ENCODE peak calls at places on chromosomes 2 and 18, in eight cellular contexts. Y is lung, M is body of pancreas, K is cardiac muscle cell, C is transverse colon, R is A549, X is stomach, L is endodermal cell. Q is an unnamed sample. For H3K4me1, the result is how much of the 10 kb centered on the place peaks cover.

GRCh38 chr2:76469066-76469465 is 758.4 kb upstream of the GCFC2 start:
- DNase-seq in R (no peak), C (no peak), M (no peak), L (no peak), K (no peak), Y (no peak), X (no peak), Q (no peak)

GRCh38 chr2:109516445-109517117 is 97.2 kb downstream of the SEPTIN10 start:
- DNase-seq in Y (no peak), X (peak), M (peak), R (peak), K (peak), C (peak), L (peak), Q (no peak)

GRCh38 chr2:29322011-29322410 is 206.8 kb downstream of the CLIP4 start:
- DNase-seq in K (peak), X (no peak), R (no peak), M (no peak), Y (no peak), C (no peak), L (no peak), Q (no peak)

GRCh38 chr2:54454922-54455583 is 1.1 kb upstream of the SPTBN1 start:
- DNase-seq in Y (no peak), R (no peak), X (no peak), C (no peak), L (no peak), M (peak), K (no peak), Q (no peak)

GRCh38 chr2:148948865-148949264 is 73.8 kb downstream of the KIF5C start:
- DNase-seq in C (no peak), R (no peak), Y (no peak), M (no peak), L (no peak), X (no peak), K (no peak), Q (no peak)

GRCh38 chr2:163467206-163467605 is 268.6 kb downstream of the FIGN start:
- DNase-seq in K (no peak), R (no peak), M (no peak), C (no peak), L (no peak), Y (no peak), X (no peak), Q (no peak)

GRCh38 chr2:126914811-126915500 is 16.3 kb downstream of the TEX51 start:
- DNase-seq in M (no peak), X (no peak), K (no peak), Y (no peak), C (no peak), R (no peak), L (peak), Q (no peak)

GRCh38 chr2:31937741-31938140 is 73.1 kb downstream of the MEMO1 start:
- DNase-seq in R (no peak), K (no peak), X (no peak), M (no peak), C (no peak), L (no peak), Y (no peak), Q (no peak)

GRCh38 chr2:18924905-18925691 is 335.7 kb upstream of the NT5C1B start:
- DNase-seq in C (no peak), M (no peak), L (no peak), K (peak), Y (no peak), R (no peak), X (no peak), Q (no peak)

GRCh38 chr2:151905963-151906632 is 77.9 kb upstream of the ARL5A start:
- DNase-seq in C (no peak), L (no peak), X (no peak), R (no peak), K (no peak), M (no peak), Y (no peak), Q (no peak)

GRCh38 chr2:129318581-129319421 is 660.7 kb upstream of the RAB6C start:
- DNase-seq in K (no peak), C (no peak), L (peak), M (no peak), X (no peak), R (no peak), Y (no peak), Q (no peak)

GRCh38 chr18:56146565-56146964 is 491.8 kb downstream of the TXNL1 start:
- DNase-seq in R (no peak), X (no peak), L (no peak), C (no peak), Y (no peak), K (no peak), M (no peak), Q (no peak)

GRCh38 chr2:23287250-23287704 is 97.7 kb upstream of the KLHL29 start:
- DNase-seq in K (peak), C (no peak), L (no peak), Y (no peak), R (no peak), X (no peak), M (no peak), Q (no peak)

GRCh38 chr2:95316466-95317122 is 19.4 kb downstream of the KCNIP3 start:
- DNase-seq in C (no peak), L (no peak), X (no peak), M (no peak), K (peak), Y (no peak), R (no peak), Q (no peak)
- TF ChIP-seq CTCF in C (no peak), L (no peak), X (no peak), M (no peak), K (no peak), Y (no peak), R (no peak), Q (no peak)

DNA sequence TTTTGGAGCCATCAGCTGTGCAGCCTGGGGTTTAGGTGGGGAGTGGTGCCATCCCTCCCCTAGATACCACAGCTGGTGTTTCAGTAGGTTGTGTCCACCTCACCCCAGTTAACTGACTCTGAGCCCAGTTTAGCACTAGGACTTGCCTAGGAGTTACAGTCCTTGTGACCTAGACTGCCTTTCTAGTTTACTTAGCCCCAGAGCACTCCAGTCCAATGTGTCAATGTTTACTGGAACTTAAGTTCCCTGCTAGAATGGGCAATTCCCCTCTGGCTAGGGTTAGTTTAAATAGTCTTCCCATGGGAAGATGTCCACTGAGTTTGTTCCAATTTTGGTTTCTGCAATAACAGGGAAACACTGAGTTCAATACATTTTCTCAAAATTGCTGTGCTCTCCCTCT is 909.2 kb downstream of the CCDC85A start:
- DNase-seq in Y (no peak), L (no peak), R (no peak), K (no peak), C (no peak), X (no peak), M (no peak), Q (no peak)
- H3K4me1 ChIP-seq in Y (under half), L (under half), R (under half), K (under half), C (under half), X (under half), M (under half), Q (under half)

GRCh38 chr2:237404413-237404812 is 9.6 kb downstream of the COL6A3 start:
- DNase-seq in M (no peak), C (no peak), K (no peak), R (no peak), X (no peak), Y (no peak), L (no peak), Q (no peak)

GRCh38 chr2:237405006-237405559 is 8.9 kb downstream of the COL6A3 start:
- DNase-seq in K (peak), X (no peak), C (no peak), Y (no peak), R (no peak), L (no peak), M (no peak), Q (no peak)

GRCh38 chr2:237405605-237406004 is 8.4 kb downstream of the COL6A3 start:
- DNase-seq in L (no peak), M (no peak), R (no peak), C (no peak), K (no peak), Y (no peak), X (no peak), Q (no peak)

GRCh38 chr2:237408280-237408679 is 5.7 kb downstream of the COL6A3 start:
- DNase-seq in C (no peak), R (no peak), X (no peak), K (peak), L (no peak), M (no peak), Y (no peak), Q (no peak)

GRCh38 chr2:237407734-237408133 is 6.2 kb downstream of the COL6A3 start:
- DNase-seq in K (no peak), C (no peak), Y (no peak), X (no peak), M (no peak), L (no peak), R (no peak), Q (no peak)
- H3K4me3 ChIP-seq in K (no peak), C (no peak), Y (no peak), X (no peak), M (no peak), L (no peak), R (no peak), Q (peak)

DNA sequence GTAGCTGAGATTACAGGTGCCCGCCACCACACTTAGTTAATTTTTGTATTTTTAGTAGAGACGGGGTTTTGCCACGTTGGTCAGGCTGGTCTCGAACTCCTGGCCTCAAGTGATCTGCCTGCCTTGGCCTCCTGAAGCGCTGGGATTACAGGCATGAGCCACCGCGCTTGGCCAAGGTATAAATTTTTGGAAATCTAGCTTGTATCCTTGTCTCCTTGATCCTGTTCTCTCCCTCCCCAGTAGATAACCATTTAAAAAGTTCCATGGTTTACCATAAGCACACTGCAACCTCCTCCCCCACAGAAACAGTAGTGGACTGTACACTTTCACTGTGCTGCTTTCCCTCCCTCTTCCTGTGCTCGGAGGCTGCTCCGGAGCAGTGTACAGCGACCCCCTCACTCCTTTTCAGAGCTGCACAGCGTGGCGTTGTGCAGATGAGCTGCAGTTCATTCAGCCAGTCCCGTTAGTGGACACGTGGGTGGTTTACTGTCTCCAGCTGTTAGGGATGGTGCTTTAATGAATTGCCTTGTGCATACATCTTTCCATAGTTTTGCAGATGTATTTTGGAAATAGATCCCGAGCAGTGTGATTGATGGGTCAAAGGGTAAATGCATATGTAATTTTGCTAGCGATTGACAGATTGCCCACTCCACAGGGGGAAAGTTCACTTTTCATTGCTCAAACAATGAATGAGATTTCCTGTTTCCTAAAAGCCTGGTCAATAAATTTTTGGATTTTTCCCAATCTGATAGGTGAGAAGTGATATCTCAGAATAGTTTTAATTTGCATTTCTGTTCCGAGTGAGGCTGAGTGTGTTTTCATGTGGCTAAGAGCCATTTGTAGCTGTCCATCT is 14.8 kb downstream of the ASB1 start:
- DNase-seq in C (no peak), K (peak), X (no peak), Y (no peak), L (no peak), R (no peak), M (no peak), Q (no peak)
- TF ChIP-seq CTCF in C (no peak), K (peak), X (no peak), Y (no peak), L (no peak), R (no peak), M (no peak), Q (no peak)

GRCh38 chr2:8488001-8488738 is 193.7 kb upstream of the ID2 start:
- DNase-seq in M (peak), R (no peak), C (no peak), L (no peak), X (no peak), K (peak), Y (no peak), Q (no peak)
- H3K4me1 ChIP-seq in M (under half), R (under half), C (under half), L (under half), X (under half), K (under half), Y (under half), Q (under half)

GRCh38 chr2:69561041-69561550 is 82.4 kb downstream of the AAK1 start:
- DNase-seq in K (no peak), Y (no peak), C (no peak), M (no peak), X (no peak), R (no peak), L (no peak), Q (no peak)

GRCh38 chr2:69556008-69556407 is 87.5 kb downstream of the AAK1 start:
- DNase-seq in R (no peak), Y (no peak), M (no peak), L (no peak), C (no peak), X (no peak), K (no peak), Q (no peak)

GRCh38 chr2:69564604-69565003 is 78.9 kb downstream of the AAK1 start:
- DNase-seq in C (no peak), K (no peak), Y (no peak), M (no peak), X (no peak), R (no peak), L (no peak), Q (no peak)

GRCh38 chr2:69563021-69563420 is 80.5 kb downstream of the AAK1 start:
- DNase-seq in X (no peak), L (no peak), C (no peak), M (no peak), K (no peak), R (no peak), Y (no peak), Q (no peak)

DNA sequence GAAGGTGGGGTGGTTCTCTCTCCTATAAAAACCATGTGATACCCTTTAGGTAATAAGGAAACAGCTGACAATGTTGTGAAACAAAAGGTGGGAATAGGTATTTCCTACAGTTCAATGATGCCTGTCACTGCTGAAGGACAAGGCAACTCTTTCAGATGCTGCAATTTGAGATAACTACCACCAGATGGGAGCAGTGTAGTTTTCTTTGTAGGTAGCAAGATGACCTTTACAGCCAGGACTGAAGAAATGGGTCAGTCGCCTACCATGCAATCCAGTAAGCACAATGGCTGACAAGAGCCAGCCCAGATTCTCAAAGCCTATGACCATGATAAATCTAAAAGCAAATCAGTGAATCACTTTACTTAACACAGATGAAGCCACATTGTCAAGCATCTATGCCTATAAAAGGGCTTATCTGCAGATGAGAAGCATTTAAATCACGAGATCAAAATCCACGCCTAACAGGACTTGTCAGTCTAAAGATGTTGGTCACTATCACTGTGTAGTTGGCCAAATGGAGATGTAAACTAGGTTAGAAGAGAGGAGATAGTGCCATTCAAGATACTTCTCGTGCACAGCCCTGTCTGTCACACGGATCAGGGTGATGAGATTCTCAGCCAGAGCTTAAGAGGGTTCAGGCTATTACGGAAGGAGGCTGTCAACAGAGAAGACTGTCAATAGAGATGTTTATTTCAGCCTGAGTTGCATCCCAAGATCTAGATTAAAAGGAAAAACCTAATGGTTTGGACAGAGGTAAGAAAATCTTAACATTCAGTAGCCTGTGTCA is 83.7 kb downstream of the AAK1 start:
- DNase-seq in C (no peak), K (peak), M (peak), X (no peak), Y (no peak), R (peak), L (peak), Q (no peak)
- H3K4me3 ChIP-seq in C (no peak), K (no peak), M (no peak), X (no peak), Y (no peak), R (no peak), L (no peak), Q (no peak)

GRCh38 chr2:121709776-121710469 is 26.8 kb downstream of the NIFK start:
- DNase-seq in C (no peak), R (no peak), Y (no peak), X (no peak), L (peak), K (no peak), M (no peak), Q (no peak)

GRCh38 chr2:121707344-121707919 is 29.2 kb downstream of the NIFK start:
- DNase-seq in M (peak), K (no peak), Y (no peak), R (no peak), L (no peak), C (no peak), X (no peak), Q (no peak)

GRCh38 chr2:121707920-121708361 is 28.7 kb downstream of the NIFK start:
- DNase-seq in X (no peak), C (peak), Y (peak), L (peak), M (peak), K (no peak), R (no peak), Q (no peak)

GRCh38 chr2:121705390-121705789 is 31.3 kb downstream of the NIFK start:
- DNase-seq in L (peak), X (no peak), R (no peak), K (no peak), C (no peak), Y (no peak), M (no peak), Q (no peak)

GRCh38 chr2:121705958-121706357 is 30.7 kb downstream of the NIFK start:
- DNase-seq in M (no peak), C (no peak), K (no peak), X (no peak), L (no peak), R (no peak), Y (no peak), Q (no peak)
- TF ChIP-seq CTCF in M (no peak), C (no peak), K (no peak), X (no peak), L (no peak), R (no peak), Y (no peak), Q (no peak)

GRCh38 chr2:64142817-64143153 is 1.4 kb downstream of the PELI1 start:
- DNase-seq in L (no peak), X (no peak), R (no peak), K (no peak), Y (no peak), M (no peak), C (no peak), Q (no peak)
- H3K4me1 ChIP-seq in L (under half), X (under half), R (under half), K (under half), Y (under half), M (under half), C (under half), Q (under half)

DNA sequence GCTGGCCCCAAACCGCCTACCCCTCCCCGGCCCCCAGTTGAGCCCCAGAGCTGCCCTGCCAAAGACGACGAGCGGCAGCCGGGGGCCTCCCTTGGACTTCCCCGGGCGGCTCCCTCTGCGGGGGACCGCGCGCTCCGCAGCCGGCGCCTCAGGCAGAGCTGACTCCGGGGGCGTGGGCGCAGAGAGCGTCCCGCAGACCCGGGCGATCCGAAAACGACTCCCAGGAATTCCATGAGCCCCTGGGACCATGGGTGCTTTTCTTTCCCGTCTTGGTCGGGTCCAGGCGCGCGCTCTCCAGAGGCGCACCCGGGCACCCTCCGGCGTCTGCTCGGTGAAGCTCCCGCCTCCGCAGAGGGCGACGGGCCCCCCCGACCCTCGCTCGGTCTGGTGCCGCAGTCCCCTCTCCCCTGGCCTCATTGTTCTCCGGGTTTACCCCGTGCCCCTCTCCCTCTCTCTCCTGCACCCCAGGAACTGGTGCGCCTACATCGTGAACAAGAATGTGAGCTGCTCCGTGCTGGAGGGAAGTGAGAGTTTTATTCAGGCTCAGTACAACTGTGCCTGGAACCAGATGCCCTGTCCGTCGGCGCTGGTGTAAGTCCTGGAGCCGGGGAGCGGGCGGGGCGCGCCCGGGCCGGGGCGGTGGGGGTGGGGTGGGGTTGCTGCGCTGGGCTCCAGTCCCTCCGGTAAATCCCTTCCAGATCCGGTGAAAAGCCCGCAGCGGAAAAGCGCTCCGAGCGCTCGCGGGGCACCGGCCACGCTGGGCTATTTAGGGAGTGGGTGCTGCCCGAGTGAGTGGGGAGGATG is 737 bp downstream of the EMILIN2 start:
- DNase-seq in K (peak), R (no peak), M (no peak), L (peak), C (no peak), X (no peak), Y (no peak), Q (no peak)
- H3K4me3 ChIP-seq in K (peak), R (peak), M (no peak), L (peak), C (peak), X (peak), Y (peak), Q (peak)

DNA sequence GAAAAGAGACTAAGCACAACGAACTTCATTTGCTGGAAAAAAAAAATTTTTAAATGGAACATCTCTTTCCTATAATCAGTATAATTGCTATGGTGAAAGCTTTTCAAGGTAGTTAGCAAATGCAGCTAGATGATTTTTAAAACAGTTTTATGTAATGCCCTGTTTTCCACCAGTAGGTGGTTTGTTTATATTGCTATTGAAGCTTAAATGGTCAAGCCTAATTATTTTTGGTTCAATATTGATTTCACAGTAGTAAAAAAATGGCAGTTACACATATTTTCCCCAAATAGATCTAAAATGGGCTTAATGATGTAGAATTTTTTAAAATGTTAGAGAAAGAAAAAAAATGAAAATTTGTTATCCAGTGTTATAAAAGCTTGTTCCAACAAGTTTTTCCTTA is 70.2 kb downstream of the CDH19 start:
- DNase-seq in L (no peak), C (no peak), K (no peak), Y (no peak), R (no peak), X (no peak), M (no peak), Q (no peak)
- TF ChIP-seq CTCF in L (peak), C (no peak), K (no peak), Y (no peak), R (no peak), X (no peak), M (no peak), Q (no peak)

Q was measured in thoracic aorta.